ENCODE peak calls at places on chromosomes 4 and X, in nine cellular contexts. One of them, this sample, is unnamed.

GRCh38 chr4:153064571-153064970 is 128.4 kb downstream of the FHDC1 start:
- DNase-seq in bronchial epithelial cell: no peak
- DNase-seq in fibroblast of villous mesenchyme: no peak
- DNase-seq in CD8-positive, alpha-beta T cell: no peak
- DNase-seq in upper lobe of right lung: no peak
- DNase-seq in psoas muscle: no peak
- DNase-seq in astrocyte of the spinal cord: no peak
- DNase-seq in Peyer's patch: peak
- DNase-seq in lower lobe of right lung: no peak
- DNase-seq in this sample: no peak

GRCh38 chr4:40672528-40673522 is 43.2 kb upstream of the RBM47 start:
- DNase-seq in bronchial epithelial cell: peak
- DNase-seq in fibroblast of villous mesenchyme: peak
- DNase-seq in CD8-positive, alpha-beta T cell: no peak
- DNase-seq in upper lobe of right lung: peak
- DNase-seq in psoas muscle: peak
- DNase-seq in astrocyte of the spinal cord: peak
- DNase-seq in Peyer's patch: peak
- DNase-seq in lower lobe of right lung: peak
- DNase-seq in this sample: peak

GRCh38 chr4:40698733-40699132 is 51.0 kb upstream of the NSUN7 start:
- DNase-seq in bronchial epithelial cell: no peak
- DNase-seq in fibroblast of villous mesenchyme: no peak
- DNase-seq in CD8-positive, alpha-beta T cell: no peak
- DNase-seq in upper lobe of right lung: no peak
- DNase-seq in psoas muscle: no peak
- DNase-seq in astrocyte of the spinal cord: no peak
- DNase-seq in Peyer's patch: no peak
- DNase-seq in lower lobe of right lung: no peak
- DNase-seq in this sample: no peak

GRCh38 chr4:158678767-158679166 is 6.7 kb downstream of the ETFDH start:
- DNase-seq in bronchial epithelial cell: no peak
- DNase-seq in fibroblast of villous mesenchyme: no peak
- DNase-seq in CD8-positive, alpha-beta T cell: no peak
- DNase-seq in upper lobe of right lung: no peak
- DNase-seq in psoas muscle: no peak
- DNase-seq in astrocyte of the spinal cord: no peak
- DNase-seq in Peyer's patch: no peak
- DNase-seq in lower lobe of right lung: no peak
- DNase-seq in this sample: no peak

GRCh38 chr4:102514298-102514964 is 13.3 kb downstream of the NFKB1 start:
- DNase-seq in bronchial epithelial cell: no peak
- DNase-seq in fibroblast of villous mesenchyme: no peak
- DNase-seq in CD8-positive, alpha-beta T cell: no peak
- DNase-seq in upper lobe of right lung: no peak
- DNase-seq in psoas muscle: no peak
- DNase-seq in astrocyte of the spinal cord: no peak
- DNase-seq in Peyer's patch: no peak
- DNase-seq in lower lobe of right lung: no peak
- DNase-seq in this sample: no peak

GRCh38 chr4:122652379-122652778 is 31.5 kb upstream of the IL21 start:
- DNase-seq in bronchial epithelial cell: peak
- DNase-seq in fibroblast of villous mesenchyme: peak
- DNase-seq in CD8-positive, alpha-beta T cell: peak
- DNase-seq in upper lobe of right lung: no peak
- DNase-seq in psoas muscle: no peak
- DNase-seq in astrocyte of the spinal cord: peak
- DNase-seq in Peyer's patch: peak
- DNase-seq in lower lobe of right lung: no peak
- DNase-seq in this sample: peak

GRCh38 chr4:4333265-4333706 is 43.2 kb downstream of the ZBTB49 start:
- DNase-seq in bronchial epithelial cell: no peak
- DNase-seq in fibroblast of villous mesenchyme: peak
- DNase-seq in CD8-positive, alpha-beta T cell: no peak
- DNase-seq in upper lobe of right lung: peak
- DNase-seq in psoas muscle: peak
- DNase-seq in astrocyte of the spinal cord: peak
- DNase-seq in Peyer's patch: peak
- DNase-seq in lower lobe of right lung: peak
- DNase-seq in this sample: no peak

GRCh38 chrX:69565247-69565815 is 50.6 kb upstream of the EDA start:
- DNase-seq in bronchial epithelial cell: peak
- DNase-seq in fibroblast of villous mesenchyme: no peak
- DNase-seq in CD8-positive, alpha-beta T cell: no peak
- DNase-seq in upper lobe of right lung: no peak
- DNase-seq in psoas muscle: no peak
- DNase-seq in astrocyte of the spinal cord: no peak
- DNase-seq in Peyer's patch: no peak
- DNase-seq in lower lobe of right lung: no peak
- DNase-seq in this sample: peak

GRCh38 chrX:24235084-24235710 is 78.7 kb downstream of the SUPT20HL2 start:
- DNase-seq in bronchial epithelial cell: no peak
- DNase-seq in fibroblast of villous mesenchyme: no peak
- DNase-seq in CD8-positive, alpha-beta T cell: no peak
- DNase-seq in upper lobe of right lung: no peak
- DNase-seq in psoas muscle: no peak
- DNase-seq in astrocyte of the spinal cord: no peak
- DNase-seq in Peyer's patch: no peak
- DNase-seq in lower lobe of right lung: no peak
- DNase-seq in this sample: no peak

GRCh38 chrX:153533041-153533565 is 15.7 kb downstream of the ATP2B3 start:
- DNase-seq in bronchial epithelial cell: no peak
- DNase-seq in fibroblast of villous mesenchyme: peak
- DNase-seq in CD8-positive, alpha-beta T cell: no peak
- DNase-seq in upper lobe of right lung: no peak
- DNase-seq in psoas muscle: no peak
- DNase-seq in astrocyte of the spinal cord: no peak
- DNase-seq in Peyer's patch: no peak
- DNase-seq in lower lobe of right lung: no peak
- DNase-seq in this sample: no peak

GRCh38 chr4:173448103-173448502 is 49.2 kb upstream of the SCRG1 start:
- DNase-seq in bronchial epithelial cell: no peak
- DNase-seq in fibroblast of villous mesenchyme: peak
- DNase-seq in CD8-positive, alpha-beta T cell: no peak
- DNase-seq in upper lobe of right lung: no peak
- DNase-seq in psoas muscle: peak
- DNase-seq in astrocyte of the spinal cord: no peak
- DNase-seq in Peyer's patch: no peak
- DNase-seq in lower lobe of right lung: no peak
- DNase-seq in this sample: no peak

GRCh38 chrX:21947671-21948070 is 7.2 kb downstream of the SMS start:
- DNase-seq in bronchial epithelial cell: no peak
- DNase-seq in fibroblast of villous mesenchyme: no peak
- DNase-seq in CD8-positive, alpha-beta T cell: no peak
- DNase-seq in upper lobe of right lung: no peak
- DNase-seq in psoas muscle: no peak
- DNase-seq in astrocyte of the spinal cord: no peak
- DNase-seq in Peyer's patch: no peak
- DNase-seq in lower lobe of right lung: no peak
- DNase-seq in this sample: no peak

GRCh38 chrX:21940356-21940829 is at the start of gene SMS:
- DNase-seq in bronchial epithelial cell: peak
- DNase-seq in fibroblast of villous mesenchyme: peak
- DNase-seq in CD8-positive, alpha-beta T cell: peak
- DNase-seq in upper lobe of right lung: peak
- DNase-seq in psoas muscle: peak
- DNase-seq in astrocyte of the spinal cord: peak
- DNase-seq in Peyer's patch: peak
- DNase-seq in lower lobe of right lung: peak
- DNase-seq in this sample: peak

GRCh38 chrX:21944136-21944615 is 3.7 kb downstream of the SMS start:
- DNase-seq in bronchial epithelial cell: peak
- DNase-seq in fibroblast of villous mesenchyme: no peak
- DNase-seq in CD8-positive, alpha-beta T cell: no peak
- DNase-seq in upper lobe of right lung: no peak
- DNase-seq in psoas muscle: no peak
- DNase-seq in astrocyte of the spinal cord: no peak
- DNase-seq in Peyer's patch: no peak
- DNase-seq in lower lobe of right lung: no peak
- DNase-seq in this sample: peak

GRCh38 chrX:21946925-21947641 is 6.6 kb downstream of the SMS start:
- DNase-seq in bronchial epithelial cell: peak
- DNase-seq in fibroblast of villous mesenchyme: peak
- DNase-seq in CD8-positive, alpha-beta T cell: no peak
- DNase-seq in upper lobe of right lung: no peak
- DNase-seq in psoas muscle: no peak
- DNase-seq in astrocyte of the spinal cord: peak
- DNase-seq in Peyer's patch: no peak
- DNase-seq in lower lobe of right lung: no peak
- DNase-seq in this sample: peak

DNA sequence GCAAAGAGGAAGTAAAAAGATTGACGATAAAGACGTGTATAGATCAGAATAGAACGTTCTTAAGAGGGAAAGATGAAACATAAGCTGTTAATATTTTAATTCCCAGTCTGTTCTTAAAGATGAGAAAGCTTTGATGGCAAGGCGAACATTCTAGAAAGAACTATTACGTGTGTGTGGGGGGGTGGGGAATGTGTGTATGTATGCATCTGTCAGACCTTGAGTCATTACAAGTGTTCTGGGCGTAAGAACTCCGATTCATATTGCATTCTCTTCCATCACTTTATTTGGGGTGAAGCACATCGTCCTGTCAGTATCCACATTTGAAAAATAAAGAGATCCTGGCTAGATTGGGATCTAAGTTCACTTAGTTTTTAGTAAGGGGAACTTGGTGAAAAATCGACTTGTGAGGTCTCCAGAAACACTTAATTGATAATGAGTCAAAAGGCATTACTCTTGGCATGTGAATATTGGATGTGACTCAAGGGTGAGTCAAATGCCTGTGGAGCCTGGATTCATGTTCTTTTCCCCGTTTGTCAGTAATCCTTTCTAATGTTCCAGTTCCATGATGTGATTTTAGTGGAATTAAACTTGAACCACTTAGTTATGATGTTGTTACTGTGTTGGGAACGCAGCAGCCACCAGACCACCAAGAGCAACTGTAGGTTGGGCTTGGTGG is 3.1 kb downstream of the SMS start:
- DNase-seq in bronchial epithelial cell: peak
- DNase-seq in fibroblast of villous mesenchyme: peak
- DNase-seq in CD8-positive, alpha-beta T cell: no peak
- DNase-seq in upper lobe of right lung: no peak
- DNase-seq in psoas muscle: no peak
- DNase-seq in astrocyte of the spinal cord: peak
- DNase-seq in Peyer's patch: no peak
- DNase-seq in lower lobe of right lung: no peak
- DNase-seq in this sample: peak
- H3K4me3 ChIP-seq in bronchial epithelial cell: no peak
- H3K4me3 ChIP-seq in fibroblast of villous mesenchyme: no peak
- H3K4me3 ChIP-seq in CD8-positive, alpha-beta T cell: no peak
- H3K4me3 ChIP-seq in upper lobe of right lung: no peak
- H3K4me3 ChIP-seq in psoas muscle: no peak
- H3K4me3 ChIP-seq in astrocyte of the spinal cord: no peak
- H3K4me3 ChIP-seq in Peyer's patch: no peak
- H3K4me3 ChIP-seq in lower lobe of right lung: no peak
- H3K4me3 ChIP-seq in this sample: no peak

GRCh38 chr4:178395798-178396197 is 953.6 kb upstream of the AGA start:
- DNase-seq in bronchial epithelial cell: peak
- DNase-seq in fibroblast of villous mesenchyme: no peak
- DNase-seq in CD8-positive, alpha-beta T cell: no peak
- DNase-seq in upper lobe of right lung: no peak
- DNase-seq in psoas muscle: no peak
- DNase-seq in astrocyte of the spinal cord: no peak
- DNase-seq in Peyer's patch: no peak
- DNase-seq in lower lobe of right lung: no peak
- DNase-seq in this sample: peak
- TF ChIP-seq CTCF in bronchial epithelial cell: peak
- TF ChIP-seq CTCF in fibroblast of villous mesenchyme: no peak
- TF ChIP-seq CTCF in CD8-positive, alpha-beta T cell: no peak
- TF ChIP-seq CTCF in upper lobe of right lung: no peak
- TF ChIP-seq CTCF in psoas muscle: no peak
- TF ChIP-seq CTCF in astrocyte of the spinal cord: no peak
- TF ChIP-seq CTCF in Peyer's patch: no peak
- TF ChIP-seq CTCF in lower lobe of right lung: no peak
- TF ChIP-seq CTCF in this sample: no peak

GRCh38 chr4:141636771-141637460 is 533 bp downstream of the IL15 start:
- DNase-seq in bronchial epithelial cell: peak
- DNase-seq in fibroblast of villous mesenchyme: peak
- DNase-seq in CD8-positive, alpha-beta T cell: no peak
- DNase-seq in upper lobe of right lung: peak
- DNase-seq in psoas muscle: peak
- DNase-seq in astrocyte of the spinal cord: peak
- DNase-seq in Peyer's patch: peak
- DNase-seq in lower lobe of right lung: peak
- DNase-seq in this sample: peak

GRCh38 chr4:141637565-141637964 is 1.2 kb downstream of the IL15 start:
- DNase-seq in bronchial epithelial cell: no peak
- DNase-seq in fibroblast of villous mesenchyme: peak
- DNase-seq in CD8-positive, alpha-beta T cell: no peak
- DNase-seq in upper lobe of right lung: no peak
- DNase-seq in psoas muscle: no peak
- DNase-seq in astrocyte of the spinal cord: no peak
- DNase-seq in Peyer's patch: no peak
- DNase-seq in lower lobe of right lung: no peak
- DNase-seq in this sample: no peak

GRCh38 chr4:141636077-141636770 is at the start of gene IL15:
- DNase-seq in bronchial epithelial cell: peak
- DNase-seq in fibroblast of villous mesenchyme: peak
- DNase-seq in CD8-positive, alpha-beta T cell: peak
- DNase-seq in upper lobe of right lung: peak
- DNase-seq in psoas muscle: peak
- DNase-seq in astrocyte of the spinal cord: peak
- DNase-seq in Peyer's patch: peak
- DNase-seq in lower lobe of right lung: peak
- DNase-seq in this sample: peak

GRCh38 chr4:141630854-141631253 is 5.5 kb upstream of the IL15 start:
- DNase-seq in bronchial epithelial cell: no peak
- DNase-seq in fibroblast of villous mesenchyme: no peak
- DNase-seq in CD8-positive, alpha-beta T cell: no peak
- DNase-seq in upper lobe of right lung: no peak
- DNase-seq in psoas muscle: no peak
- DNase-seq in astrocyte of the spinal cord: no peak
- DNase-seq in Peyer's patch: no peak
- DNase-seq in lower lobe of right lung: no peak
- DNase-seq in this sample: no peak

GRCh38 chr4:141635726-141636076 is 682 bp upstream of the IL15 start:
- DNase-seq in bronchial epithelial cell: no peak
- DNase-seq in fibroblast of villous mesenchyme: no peak
- DNase-seq in CD8-positive, alpha-beta T cell: no peak
- DNase-seq in upper lobe of right lung: no peak
- DNase-seq in psoas muscle: no peak
- DNase-seq in astrocyte of the spinal cord: no peak
- DNase-seq in Peyer's patch: no peak
- DNase-seq in lower lobe of right lung: no peak
- DNase-seq in this sample: no peak
- H3K4me3 ChIP-seq in bronchial epithelial cell: no peak
- H3K4me3 ChIP-seq in fibroblast of villous mesenchyme: peak
- H3K4me3 ChIP-seq in CD8-positive, alpha-beta T cell: peak
- H3K4me3 ChIP-seq in upper lobe of right lung: peak
- H3K4me3 ChIP-seq in psoas muscle: peak
- H3K4me3 ChIP-seq in astrocyte of the spinal cord: peak
- H3K4me3 ChIP-seq in Peyer's patch: peak
- H3K4me3 ChIP-seq in lower lobe of right lung: peak
- H3K4me3 ChIP-seq in this sample: peak

DNA sequence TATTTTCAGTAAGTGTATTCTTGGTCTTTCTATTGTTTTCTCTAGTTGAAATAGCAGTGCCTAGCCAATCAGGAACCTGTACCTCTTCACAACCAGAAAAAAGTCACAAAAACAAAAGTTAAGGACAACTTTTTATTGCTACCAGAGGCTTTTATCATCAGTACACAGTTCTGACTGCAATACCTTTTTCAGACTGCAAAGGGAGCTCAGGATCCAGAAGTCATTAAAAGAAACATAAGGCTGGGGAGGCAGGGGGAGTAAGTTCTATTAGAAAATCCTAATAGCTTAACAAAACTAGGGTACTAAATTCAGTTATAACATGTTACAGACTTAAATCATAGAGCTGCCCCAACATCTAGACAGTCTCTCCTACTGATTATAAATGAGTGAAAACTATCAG is 28.8 kb downstream of the CCNI start:
- DNase-seq in bronchial epithelial cell: no peak
- DNase-seq in fibroblast of villous mesenchyme: peak
- DNase-seq in CD8-positive, alpha-beta T cell: no peak
- DNase-seq in upper lobe of right lung: no peak
- DNase-seq in psoas muscle: no peak
- DNase-seq in astrocyte of the spinal cord: peak
- DNase-seq in Peyer's patch: no peak
- DNase-seq in lower lobe of right lung: no peak
- DNase-seq in this sample: peak
- TF ChIP-seq CTCF in bronchial epithelial cell: peak
- TF ChIP-seq CTCF in fibroblast of villous mesenchyme: peak
- TF ChIP-seq CTCF in CD8-positive, alpha-beta T cell: peak
- TF ChIP-seq CTCF in upper lobe of right lung: peak
- TF ChIP-seq CTCF in psoas muscle: peak
- TF ChIP-seq CTCF in astrocyte of the spinal cord: peak
- TF ChIP-seq CTCF in Peyer's patch: no peak
- TF ChIP-seq CTCF in lower lobe of right lung: no peak
- TF ChIP-seq CTCF in this sample: peak